ENCODE peak calls at places on chromosomes 2 and 18, in five cellular contexts. U is RPMI7951, N is hepatocyte, B is COLO829, S is skeletal muscle cell. K is an unnamed sample.

GRCh38 chr18:48924621-48925601 is 25.9 kb downstream of the SMAD7 start:
- DNase-seq in U (no peak), N (no peak), B (no peak), S (no peak), K (no peak)

GRCh38 chr18:35345460-35345921 is 1.3 kb upstream of the ZNF24 start:
- DNase-seq in U (peak), N (peak), B (peak), S (no peak), K (no peak)

GRCh38 chr18:72811047-72811446 is 56.7 kb downstream of the NETO1 start:
- DNase-seq in U (no peak), N (no peak), B (no peak), S (no peak), K (no peak)

GRCh38 chr2:18976112-18976961 is 382.1 kb downstream of the OSR1 start:
- DNase-seq in U (peak), N (peak), B (peak), S (peak), K (no peak)

GRCh38 chr2:113157108-113157896 is 16.5 kb upstream of the PSD4 start:
- DNase-seq in U (peak), N (peak), B (no peak), S (no peak), K (peak)

GRCh38 chr18:4843771-4844170 is 353.3 kb downstream of the AKAIN1 start:
- DNase-seq in U (no peak), N (no peak), B (no peak), S (no peak), K (no peak)

GRCh38 chr2:169065864-169066507 is 3.4 kb upstream of the DHRS9 start:
- DNase-seq in U (no peak), N (no peak), B (no peak), S (no peak), K (no peak)

GRCh38 chr2:123157016-123157415 is 868.1 kb upstream of the CNTNAP5 start:
- DNase-seq in U (no peak), N (no peak), B (no peak), S (no peak), K (no peak)

GRCh38 chr2:216575465-216575864 is 57.8 kb upstream of the IGFBP2 start:
- DNase-seq in U (no peak), N (no peak), B (no peak), S (no peak), K (no peak)

GRCh38 chr2:229273384-229274338 is 2.6 kb upstream of the PID1 start:
- DNase-seq in U (peak), N (peak), B (peak), S (peak), K (peak)

GRCh38 chr2:9230881-9231280 is 24.3 kb downstream of the ASAP2 start:
- DNase-seq in U (peak), N (no peak), B (no peak), S (no peak), K (no peak)

GRCh38 chr2:199148076-199148845 is 309.5 kb downstream of the SATB2 start:
- DNase-seq in U (peak), N (no peak), B (no peak), S (no peak), K (no peak)

GRCh38 chr2:10541081-10541480 is 93.0 kb upstream of the ODC1 start:
- DNase-seq in U (no peak), N (no peak), B (no peak), S (no peak), K (no peak)

GRCh38 chr2:229417906-229418305 is 146.8 kb upstream of the PID1 start:
- DNase-seq in U (no peak), N (no peak), B (no peak), S (no peak), K (no peak)

GRCh38 chr2:165328272-165328671 is 89.1 kb downstream of the SCN2A start:
- DNase-seq in U (no peak), N (no peak), B (no peak), S (no peak), K (no peak)

GRCh38 chr18:11497585-11497984 is 111.8 kb upstream of the SLC35G4 start:
- DNase-seq in U (peak), N (no peak), B (no peak), S (peak), K (no peak)

GRCh38 chr2:157839162-157839801 is 36.8 kb downstream of the ACVR1 start:
- DNase-seq in U (peak), N (peak), B (peak), S (peak), K (no peak)

GRCh38 chr2:164896226-164896625 is 54.6 kb upstream of the COBLL1 start:
- DNase-seq in U (no peak), N (peak), B (no peak), S (no peak), K (peak)

GRCh38 chr2:237099804-237100203 is 14.1 kb downstream of the COPS8 start:
- DNase-seq in U (no peak), N (no peak), B (no peak), S (no peak), K (no peak)

GRCh38 chr2:227006189-227006897 is 157.7 kb downstream of the COL4A4 start:
- DNase-seq in U (no peak), N (no peak), B (no peak), S (no peak), K (no peak)

GRCh38 chr2:128425216-128425615 is 106.5 kb upstream of the HS6ST1 start:
- DNase-seq in U (no peak), N (no peak), B (no peak), S (no peak), K (no peak)

GRCh38 chr18:41881285-41881684 is 73.7 kb upstream of the PIK3C3 start:
- DNase-seq in U (peak), N (no peak), B (no peak), S (peak), K (peak)

GRCh38 chr2:24359701-24360049 is 661 bp downstream of the ITSN2 start:
- DNase-seq in U (no peak), N (peak), B (no peak), S (no peak), K (peak)

GRCh38 chr18:23609390-23610008 is 23.2 kb upstream of the NPC1 start:
- DNase-seq in U (no peak), N (peak), B (no peak), S (no peak), K (peak)

GRCh38 chr18:23151414-23152099 is 16.3 kb downstream of the CABLES1 start:
- DNase-seq in U (no peak), N (no peak), B (no peak), S (no peak), K (no peak)

GRCh38 chr2:11680901-11681721 is 11.1 kb upstream of the NTSR2 start:
- DNase-seq in U (no peak), N (no peak), B (no peak), S (no peak), K (no peak)

GRCh38 chr18:57803119-57803969 is at the start of gene ATP8B1:
- DNase-seq in U (peak), N (peak), B (no peak), S (no peak), K (peak)

GRCh38 chr2:142813830-142814829 is 63.3 kb upstream of the KYNU start:
- DNase-seq in U (no peak), N (no peak), B (no peak), S (no peak), K (no peak)

GRCh38 chr2:68357608-68358337 is 7.3 kb upstream of the PLEK start:
- DNase-seq in U (peak), N (peak), B (peak), S (peak), K (peak)